ENCODE peak calls at places on chromosomes 13 and 19, in four cellular contexts. E is upper lobe of right lung, D is left lung, H is psoas muscle. L is an unnamed sample.
A peak's percentile ranks its signal among the peaks of the same experiment; 100 is the strongest.

GRCh38 chr19:2618611-2619010 is 83.9 kb downstream of the GNG7 start:
- DNase-seq in E (peak; percentile 93), D (peak; percentile 91), H (peak; percentile 68), L (peak; percentile 96)

GRCh38 chr13:109700176-109700575 is 86.2 kb downstream of the IRS2 start:
- DNase-seq in E (peak; percentile 81), D (peak; percentile 75), H (peak; percentile 78), L (peak; percentile 73)

GRCh38 chr19:36093687-36094086 is 17.3 kb upstream of the OVOL3 start:
- DNase-seq in E (no peak), D (no peak), H (no peak), L (no peak)

GRCh38 chr13:24253520-24254150 is 55.7 kb upstream of the C1QTNF9 start:
- DNase-seq in E (no peak), D (no peak), H (no peak), L (no peak)

GRCh38 chr13:100707818-100708740 is 33.5 kb upstream of the TMTC4 start:
- DNase-seq in E (no peak), D (no peak), H (no peak), L (no peak)

GRCh38 chr19:34241513-34242337 is 12.6 kb upstream of the GARRE1 start:
- DNase-seq in E (peak; percentile 88), D (peak; percentile 68), H (peak; percentile 57), L (peak; percentile 83)

GRCh38 chr19:21143846-21144245 is 2.0 kb downstream of the ZNF431 start:
- DNase-seq in E (no peak), D (no peak), H (no peak), L (no peak)

GRCh38 chr13:101649490-101650126 is 197.1 kb downstream of the ITGBL1 start:
- DNase-seq in E (no peak), D (no peak), H (no peak), L (no peak)

GRCh38 chr19:47266401-47266885 is 8.2 kb upstream of the INAFM1 start:
- DNase-seq in E (peak; percentile 63), D (no peak), H (no peak), L (no peak)

GRCh38 chr19:55696301-55697068 is 21.5 kb downstream of the EPN1 start:
- DNase-seq in E (peak; percentile 46), D (no peak), H (no peak), L (peak; percentile 20)

GRCh38 chr19:2089001-2089711 is 7.0 kb downstream of the MOB3A start:
- DNase-seq in E (no peak), D (no peak), H (peak; percentile 48), L (no peak)

GRCh38 chr19:35213678-35214632 is 14.6 kb downstream of the FAM187B start:
- DNase-seq in E (peak; percentile 72), D (peak; percentile 81), H (peak; percentile 64), L (peak; percentile 56)

GRCh38 chr19:18771328-18772242 is 19.5 kb downstream of the COMP start:
- DNase-seq in E (no peak), D (no peak), H (no peak), L (no peak)

GRCh38 chr19:31152906-31153305 is 196.3 kb downstream of the TSHZ3 start:
- DNase-seq in E (no peak), D (no peak), H (no peak), L (no peak)
- H3K27ac ChIP-seq in E (no peak overlapping the region), D (no peak overlapping the region), H (no peak overlapping the region), L (no peak overlapping the region)

DNA sequence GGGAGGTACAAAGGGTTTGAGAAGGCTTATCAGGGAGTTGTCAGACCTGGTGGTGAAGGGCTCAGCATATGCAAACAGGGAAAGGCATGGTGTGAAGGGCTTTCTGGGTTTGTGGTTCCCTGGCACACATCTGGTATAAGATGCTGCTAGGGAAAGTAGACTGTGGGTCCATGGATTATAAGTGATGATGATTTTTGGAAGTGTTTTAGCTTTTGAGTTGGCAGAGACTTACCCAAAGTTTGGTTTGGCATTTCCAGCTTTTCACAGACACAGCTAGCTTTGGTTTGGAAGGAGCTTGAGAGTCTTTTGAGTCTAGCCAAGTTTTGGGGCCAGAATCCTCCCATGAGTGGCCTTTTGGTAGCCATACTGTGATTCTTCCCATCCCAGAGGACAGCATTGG is 2.3 kb downstream of the TRIM28 start:
- DNase-seq in E (no peak), D (no peak), H (no peak), L (no peak)
- H3K4me3 ChIP-seq in E (peak overlapping the region; percentile 90), D (peak overlapping the region; percentile 85), H (peak overlapping the region; percentile 95), L (peak overlapping the region; percentile 79)

DNA sequence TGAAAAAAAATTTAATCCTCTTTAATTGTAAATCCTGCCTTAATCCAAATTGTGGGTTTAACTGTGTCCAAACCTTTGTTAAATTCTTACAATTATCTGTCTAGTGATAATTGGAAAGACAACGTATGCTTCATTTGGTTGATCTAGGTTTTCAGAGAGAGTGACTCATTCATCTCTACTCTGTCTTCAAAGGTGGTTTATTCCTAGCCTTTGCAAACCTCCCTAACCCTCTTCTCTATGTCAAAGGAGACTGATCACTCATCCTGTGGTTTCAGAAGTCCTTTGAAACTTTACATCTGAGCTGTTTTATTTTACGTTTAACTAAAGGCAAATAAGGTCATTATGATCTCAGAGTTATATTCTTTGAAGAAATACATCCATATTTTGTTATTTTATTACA is 8.8 kb upstream of the OXGR1 start:
- DNase-seq in E (no peak), D (no peak), H (no peak), L (no peak)
- H3K27ac ChIP-seq in E (no peak overlapping the region), D (no peak overlapping the region), H (no peak overlapping the region), L (no peak overlapping the region)

GRCh38 chr19:10291554-10292205 is 1.9 kb downstream of the ICAM5 start:
- DNase-seq in E (no peak), D (no peak), H (no peak), L (no peak)

GRCh38 chr19:10289167-10289835 is 451 bp upstream of the ICAM5 start:
- DNase-seq in E (peak; percentile 86), D (peak; percentile 69), H (peak; percentile 60), L (peak; percentile 83)

GRCh38 chr19:10289836-10290438 is at the start of gene ICAM5:
- DNase-seq in E (no peak), D (no peak), H (no peak), L (no peak)

GRCh38 chr19:10290876-10291553 is 1.3 kb downstream of the ICAM5 start:
- DNase-seq in E (peak; percentile 92), D (peak; percentile 84), H (peak; percentile 64), L (peak; percentile 90)

DNA sequence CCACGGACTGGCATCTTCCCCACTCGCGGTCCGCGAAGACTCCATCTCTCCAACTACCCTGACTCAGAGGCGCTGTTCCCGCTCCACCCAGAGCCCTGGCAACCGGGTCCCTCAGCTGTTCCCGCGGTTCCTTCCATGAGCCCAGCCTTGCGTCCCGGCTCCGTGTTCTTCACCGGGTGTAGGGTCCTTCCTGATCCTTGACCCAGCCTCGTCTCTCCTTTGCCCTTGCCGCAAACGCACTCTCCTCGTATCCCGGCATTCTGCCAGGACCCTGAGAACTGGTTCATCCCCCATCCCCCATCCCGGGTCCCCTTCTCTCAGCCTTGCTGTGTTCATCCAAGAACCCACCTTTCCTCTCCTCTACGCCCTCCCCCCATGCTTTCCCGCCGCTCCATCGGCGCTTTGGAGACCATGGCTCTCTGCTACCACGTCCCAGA is 705 bp downstream of the ICAM5 start:
- DNase-seq in E (no peak), D (no peak), H (no peak), L (no peak)
- H3K4me3 ChIP-seq in E (peak overlapping the region; percentile 58), D (peak overlapping the region; percentile 48), H (peak overlapping the region; percentile 64), L (peak overlapping the region; percentile 68)

DNA sequence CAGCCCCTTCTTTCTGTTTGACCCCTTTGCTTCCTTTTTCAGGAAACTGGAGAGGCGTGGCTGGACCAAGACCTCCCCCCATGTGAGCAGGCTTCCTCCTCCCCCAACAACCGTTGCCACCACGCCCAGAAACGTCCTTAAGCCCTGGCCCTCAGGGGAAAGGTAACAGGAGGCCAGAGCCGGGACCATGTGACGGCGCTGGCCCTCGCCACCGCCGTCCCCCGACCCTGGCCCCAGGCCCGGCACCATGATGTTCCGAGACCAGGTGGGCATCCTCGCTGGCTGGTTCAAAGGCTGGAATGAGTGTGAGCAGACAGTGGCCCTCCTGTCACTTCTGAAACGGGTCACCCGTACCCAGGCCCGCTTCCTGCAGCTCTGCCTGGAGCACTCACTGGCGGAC is 14.4 kb downstream of the SAMD4B start:
- DNase-seq in E (no peak), D (no peak), H (no peak), L (no peak)
- H3K27ac ChIP-seq in E (no peak overlapping the region), D (no peak overlapping the region), H (no peak overlapping the region), L (no peak overlapping the region)

DNA sequence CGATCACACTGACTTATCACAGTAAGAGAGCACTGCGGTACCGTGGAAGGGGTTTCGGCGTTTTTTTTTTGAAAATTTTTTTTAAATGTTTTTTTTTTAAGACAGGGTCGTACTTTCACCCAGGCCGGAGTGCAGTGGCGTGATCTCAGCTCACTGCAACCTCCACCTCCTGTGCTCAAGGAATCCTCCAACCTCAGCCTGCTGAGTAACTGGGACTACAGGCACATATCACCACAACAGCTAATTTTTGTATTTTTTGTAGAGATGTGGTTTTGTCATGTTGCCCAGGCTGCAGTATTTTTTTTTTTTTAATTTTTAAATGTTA is 19.0 kb downstream of the LTBP4 start:
- DNase-seq in E (no peak), D (no peak), H (no peak), L (no peak)
- H3K4me3 ChIP-seq in E (no peak overlapping the region), D (no peak overlapping the region), H (no peak overlapping the region), L (no peak overlapping the region)

GRCh38 chr19:32442650-32443049 is 37.1 kb downstream of the DPY19L3 start:
- DNase-seq in E (no peak), D (no peak), H (no peak), L (no peak)

GRCh38 chr19:32436692-32437091 is 31.1 kb downstream of the DPY19L3 start:
- DNase-seq in E (no peak), D (no peak), H (no peak), L (no peak)

GRCh38 chr19:32437096-32437495 is 31.5 kb downstream of the DPY19L3 start:
- DNase-seq in E (no peak), D (no peak), H (no peak), L (no peak)

DNA sequence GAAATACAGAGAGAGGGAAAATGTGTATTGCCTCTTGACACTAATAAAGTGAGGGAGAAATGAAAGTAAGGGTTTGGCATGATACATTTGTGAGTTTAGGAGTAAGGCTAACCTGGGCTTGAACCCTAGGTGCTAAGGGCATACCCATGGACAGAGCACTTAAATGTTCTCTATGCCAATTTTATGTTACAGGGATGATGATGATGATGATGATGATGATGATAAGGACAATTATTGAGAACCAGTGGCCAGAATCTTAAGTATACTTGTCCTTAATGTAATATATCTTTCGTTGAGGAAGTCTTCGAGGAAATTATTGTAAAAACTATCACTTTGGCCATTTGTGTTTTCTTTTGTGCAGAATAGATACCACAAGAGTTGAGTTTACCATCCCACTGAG is 33.2 kb downstream of the DPY19L3 start:
- DNase-seq in E (no peak), D (no peak), H (no peak), L (no peak)
- H3K27ac ChIP-seq in E (no peak overlapping the region), D (no peak overlapping the region), H (no peak overlapping the region), L (no peak overlapping the region)

GRCh38 chr19:43779820-43780219 is 953 bp downstream of the KCNN4 start:
- DNase-seq in E (no peak), D (no peak), H (no peak), L (no peak)

GRCh38 chr19:43778651-43779050 is 2.1 kb downstream of the KCNN4 start:
- DNase-seq in E (no peak), D (no peak), H (no peak), L (no peak)

GRCh38 chr19:43777163-43777700 is 3.5 kb downstream of the KCNN4 start:
- DNase-seq in E (no peak), D (no peak), H (peak; percentile 53), L (no peak)

GRCh38 chr19:43780706-43781525 is at the start of gene KCNN4:
- DNase-seq in E (peak; percentile 70), D (peak; percentile 54), H (no peak), L (no peak)

GRCh38 chr19:43779147-43779819 is 1.5 kb downstream of the KCNN4 start:
- DNase-seq in E (peak; percentile 74), D (peak; percentile 56), H (peak; percentile 35), L (peak; percentile 78)
- H3K4me3 ChIP-seq in E (peak overlapping the region; percentile 3), D (no peak overlapping the region), H (no peak overlapping the region), L (peak overlapping the region; percentile 1)